ENCODE peak calls at places on chromosomes 4 and X, in five cellular contexts. One of them, this sample, is unnamed.

GRCh38 chrX:153488231-153488914 is 6.4 kb upstream of the BGN start:
- DNase-seq in fibroblast of the aortic adventitia: peak; percentile 58
- DNase-seq in memory B cell: no peak
- DNase-seq in stimulated activated CD8-positive, alpha-beta memory T cell treated with anti-CD3 and anti-CD28 coated beads, Interleukin-12 subunit alpha, Interleukin-12 subunit beta, amount 100 ng/mL, for 1 hour: no peak
- DNase-seq in kidney epithelial cell: no peak
- DNase-seq in this sample: no peak

GRCh38 chr4:85722806-85723205 is 247.9 kb downstream of the ARHGAP24 start:
- DNase-seq in kidney epithelial cell: no peak
- DNase-seq in fibroblast of the aortic adventitia: no peak
- DNase-seq in memory B cell: no peak
- DNase-seq in stimulated activated CD8-positive, alpha-beta memory T cell treated with anti-CD3 and anti-CD28 coated beads, Interleukin-12 subunit alpha, Interleukin-12 subunit beta, amount 100 ng/mL, for 1 hour: no peak
- DNase-seq in this sample: no peak

GRCh38 chr4:55407119-55407518 is 11.4 kb downstream of the TMEM165 start:
- DNase-seq in kidney epithelial cell: no peak
- DNase-seq in memory B cell: no peak
- DNase-seq in fibroblast of the aortic adventitia: no peak
- DNase-seq in stimulated activated CD8-positive, alpha-beta memory T cell treated with anti-CD3 and anti-CD28 coated beads, Interleukin-12 subunit alpha, Interleukin-12 subunit beta, amount 100 ng/mL, for 1 hour: no peak
- DNase-seq in this sample: no peak

GRCh38 chr4:94695389-94695788 is 62.4 kb upstream of the BMPR1B start:
- DNase-seq in stimulated activated CD8-positive, alpha-beta memory T cell treated with anti-CD3 and anti-CD28 coated beads, Interleukin-12 subunit alpha, Interleukin-12 subunit beta, amount 100 ng/mL, for 1 hour: no peak
- DNase-seq in fibroblast of the aortic adventitia: no peak
- DNase-seq in kidney epithelial cell: no peak
- DNase-seq in memory B cell: no peak
- DNase-seq in this sample: no peak

GRCh38 chrX:3346436-3347329 is at the start of gene MXRA5:
- DNase-seq in stimulated activated CD8-positive, alpha-beta memory T cell treated with anti-CD3 and anti-CD28 coated beads, Interleukin-12 subunit alpha, Interleukin-12 subunit beta, amount 100 ng/mL, for 1 hour: no peak
- DNase-seq in memory B cell: no peak
- DNase-seq in kidney epithelial cell: no peak
- DNase-seq in fibroblast of the aortic adventitia: peak; percentile 28
- DNase-seq in this sample: no peak

GRCh38 chr4:143313996-143314395 is 22.7 kb upstream of the GAB1 start:
- DNase-seq in kidney epithelial cell: no peak
- DNase-seq in memory B cell: no peak
- DNase-seq in stimulated activated CD8-positive, alpha-beta memory T cell treated with anti-CD3 and anti-CD28 coated beads, Interleukin-12 subunit alpha, Interleukin-12 subunit beta, amount 100 ng/mL, for 1 hour: no peak
- DNase-seq in fibroblast of the aortic adventitia: no peak
- DNase-seq in this sample: no peak

GRCh38 chr4:83107636-83108035 is 6.9 kb downstream of the PLAC8 start:
- DNase-seq in fibroblast of the aortic adventitia: no peak
- DNase-seq in kidney epithelial cell: no peak
- DNase-seq in memory B cell: no peak
- DNase-seq in stimulated activated CD8-positive, alpha-beta memory T cell treated with anti-CD3 and anti-CD28 coated beads, Interleukin-12 subunit alpha, Interleukin-12 subunit beta, amount 100 ng/mL, for 1 hour: no peak
- DNase-seq in this sample: no peak

GRCh38 chr4:87007345-87008181 is 72.8 kb downstream of the AFF1 start:
- DNase-seq in fibroblast of the aortic adventitia: peak; percentile 63
- DNase-seq in stimulated activated CD8-positive, alpha-beta memory T cell treated with anti-CD3 and anti-CD28 coated beads, Interleukin-12 subunit alpha, Interleukin-12 subunit beta, amount 100 ng/mL, for 1 hour: no peak
- DNase-seq in kidney epithelial cell: no peak
- DNase-seq in memory B cell: no peak
- DNase-seq in this sample: no peak

GRCh38 chrX:153970398-153971123 is 1.1 kb downstream of the HCFC1 start:
- DNase-seq in memory B cell: no peak
- DNase-seq in fibroblast of the aortic adventitia: peak; percentile 75
- DNase-seq in stimulated activated CD8-positive, alpha-beta memory T cell treated with anti-CD3 and anti-CD28 coated beads, Interleukin-12 subunit alpha, Interleukin-12 subunit beta, amount 100 ng/mL, for 1 hour: no peak
- DNase-seq in kidney epithelial cell: no peak
- DNase-seq in this sample: peak; percentile 60

GRCh38 chr4:34181311-34181808 is 2063.0 kb downstream of the ARAP2 start:
- DNase-seq in fibroblast of the aortic adventitia: peak; percentile 94
- DNase-seq in kidney epithelial cell: peak; percentile 71
- DNase-seq in stimulated activated CD8-positive, alpha-beta memory T cell treated with anti-CD3 and anti-CD28 coated beads, Interleukin-12 subunit alpha, Interleukin-12 subunit beta, amount 100 ng/mL, for 1 hour: no peak
- DNase-seq in memory B cell: no peak
- DNase-seq in this sample: no peak

GRCh38 chrX:15686818-15687685 is 22.4 kb upstream of the CLTRN start:
- DNase-seq in fibroblast of the aortic adventitia: peak; percentile 70
- DNase-seq in stimulated activated CD8-positive, alpha-beta memory T cell treated with anti-CD3 and anti-CD28 coated beads, Interleukin-12 subunit alpha, Interleukin-12 subunit beta, amount 100 ng/mL, for 1 hour: peak; percentile 32
- DNase-seq in kidney epithelial cell: no peak
- DNase-seq in memory B cell: peak; percentile 51
- DNase-seq in this sample: peak; percentile 44

GRCh38 chrX:39725928-39726619 is 371.7 kb downstream of the BCOR start:
- DNase-seq in stimulated activated CD8-positive, alpha-beta memory T cell treated with anti-CD3 and anti-CD28 coated beads, Interleukin-12 subunit alpha, Interleukin-12 subunit beta, amount 100 ng/mL, for 1 hour: no peak
- DNase-seq in memory B cell: no peak
- DNase-seq in fibroblast of the aortic adventitia: peak; percentile 83
- DNase-seq in kidney epithelial cell: no peak
- DNase-seq in this sample: no peak

GRCh38 chrX:70172226-70172625 is 5.1 kb upstream of the DGAT2L6 start:
- DNase-seq in fibroblast of the aortic adventitia: peak; percentile 8
- DNase-seq in memory B cell: no peak
- DNase-seq in kidney epithelial cell: no peak
- DNase-seq in stimulated activated CD8-positive, alpha-beta memory T cell treated with anti-CD3 and anti-CD28 coated beads, Interleukin-12 subunit alpha, Interleukin-12 subunit beta, amount 100 ng/mL, for 1 hour: no peak
- DNase-seq in this sample: no peak

GRCh38 chr4:118987959-118988634 is 99.4 kb downstream of the SYNPO2 start:
- DNase-seq in stimulated activated CD8-positive, alpha-beta memory T cell treated with anti-CD3 and anti-CD28 coated beads, Interleukin-12 subunit alpha, Interleukin-12 subunit beta, amount 100 ng/mL, for 1 hour: no peak
- DNase-seq in memory B cell: no peak
- DNase-seq in kidney epithelial cell: no peak
- DNase-seq in fibroblast of the aortic adventitia: no peak
- DNase-seq in this sample: no peak

GRCh38 chrX:141221611-141222010 is 20.7 kb downstream of the SPANXC start:
- DNase-seq in kidney epithelial cell: no peak
- DNase-seq in stimulated activated CD8-positive, alpha-beta memory T cell treated with anti-CD3 and anti-CD28 coated beads, Interleukin-12 subunit alpha, Interleukin-12 subunit beta, amount 100 ng/mL, for 1 hour: no peak
- DNase-seq in memory B cell: no peak
- DNase-seq in fibroblast of the aortic adventitia: no peak
- DNase-seq in this sample: no peak

GRCh38 chr4:186807809-186808634 is 84.4 kb upstream of the FAT1 start:
- DNase-seq in stimulated activated CD8-positive, alpha-beta memory T cell treated with anti-CD3 and anti-CD28 coated beads, Interleukin-12 subunit alpha, Interleukin-12 subunit beta, amount 100 ng/mL, for 1 hour: no peak
- DNase-seq in fibroblast of the aortic adventitia: peak; percentile 31
- DNase-seq in kidney epithelial cell: no peak
- DNase-seq in memory B cell: no peak
- DNase-seq in this sample: no peak

GRCh38 chr4:100591156-100591876 is 73.5 kb upstream of the EMCN start:
- DNase-seq in fibroblast of the aortic adventitia: peak; percentile 27
- DNase-seq in memory B cell: no peak
- DNase-seq in stimulated activated CD8-positive, alpha-beta memory T cell treated with anti-CD3 and anti-CD28 coated beads, Interleukin-12 subunit alpha, Interleukin-12 subunit beta, amount 100 ng/mL, for 1 hour: no peak
- DNase-seq in kidney epithelial cell: no peak
- DNase-seq in this sample: no peak

GRCh38 chr4:174122705-174123104 is 160.8 kb downstream of the FBXO8 start:
- DNase-seq in fibroblast of the aortic adventitia: peak; percentile 59
- DNase-seq in kidney epithelial cell: no peak
- DNase-seq in memory B cell: no peak
- DNase-seq in stimulated activated CD8-positive, alpha-beta memory T cell treated with anti-CD3 and anti-CD28 coated beads, Interleukin-12 subunit alpha, Interleukin-12 subunit beta, amount 100 ng/mL, for 1 hour: no peak
- DNase-seq in this sample: no peak

GRCh38 chrX:51192104-51192503 is 140.5 kb upstream of the NUDT10 start:
- DNase-seq in memory B cell: no peak
- DNase-seq in fibroblast of the aortic adventitia: no peak
- DNase-seq in stimulated activated CD8-positive, alpha-beta memory T cell treated with anti-CD3 and anti-CD28 coated beads, Interleukin-12 subunit alpha, Interleukin-12 subunit beta, amount 100 ng/mL, for 1 hour: no peak
- DNase-seq in kidney epithelial cell: no peak
- DNase-seq in this sample: no peak

GRCh38 chrX:53088136-53088974 is 5.6 kb upstream of the KANTR start:
- DNase-seq in stimulated activated CD8-positive, alpha-beta memory T cell treated with anti-CD3 and anti-CD28 coated beads, Interleukin-12 subunit alpha, Interleukin-12 subunit beta, amount 100 ng/mL, for 1 hour: peak; percentile 65
- DNase-seq in memory B cell: peak; percentile 38
- DNase-seq in kidney epithelial cell: peak; percentile 32
- DNase-seq in fibroblast of the aortic adventitia: peak; percentile 80
- DNase-seq in this sample: peak; percentile 70